ENCODE peak calls at places on chromosomes 3 and 15, in nine cellular contexts. M, Z, N, O, U, Q, A, S and I are unnamed samples.

GRCh38 chr15:64004582-64004981 is 41.7 kb downstream of the DAPK2 start:
- DNase-seq in M (peak), Z (no peak), N (no peak), O (no peak), U (no peak), Q (no peak), A (no peak), S (no peak), I (peak)

GRCh38 chr15:26891448-26891881 is 24.6 kb downstream of the GABRA5 start:
- DNase-seq in M (peak), Z (peak), N (peak), O (peak), U (no peak), Q (peak), A (no peak), S (peak), I (peak)

GRCh38 chr15:64938192-64938591 is 26.5 kb downstream of the ANKDD1A start:
- DNase-seq in M (no peak), Z (no peak), N (no peak), O (peak), U (peak), Q (no peak), A (no peak), S (peak), I (peak)

GRCh38 chr3:146517684-146518435 is 26.5 kb downstream of the PLSCR1 start:
- DNase-seq in M (no peak), Z (no peak), N (no peak), O (no peak), U (no peak), Q (no peak), A (no peak), S (no peak), I (no peak)

GRCh38 chr15:37099321-37100108 is 834 bp downstream of the MEIS2 start:
- DNase-seq in M (peak), Z (no peak), N (no peak), O (no peak), U (no peak), Q (no peak), A (no peak), S (no peak), I (peak)

GRCh38 chr15:36591534-36592411 is 12.3 kb downstream of the CDIN1 start:
- DNase-seq in M (no peak), Z (no peak), N (no peak), O (peak), U (no peak), Q (no peak), A (no peak), S (peak), I (peak)

GRCh38 chr15:43776718-43777292 is at the start of gene ELL3:
- DNase-seq in M (peak), Z (peak), N (peak), O (no peak), U (peak), Q (no peak), A (peak), S (peak), I (peak)

GRCh38 chr3:57918123-57918837 is 89.9 kb upstream of the FLNB start:
- DNase-seq in M (no peak), Z (no peak), N (no peak), O (peak), U (no peak), Q (peak), A (no peak), S (peak), I (peak)

GRCh38 chr3:151228291-151229125 is 25.5 kb upstream of the GPR171 start:
- DNase-seq in M (no peak), Z (no peak), N (peak), O (peak), U (no peak), Q (peak), A (no peak), S (peak), I (peak)

GRCh38 chr3:64278631-64279030 is 53.4 kb upstream of the PRICKLE2 start:
- DNase-seq in M (no peak), Z (no peak), N (no peak), O (no peak), U (no peak), Q (no peak), A (no peak), S (peak), I (no peak)

GRCh38 chr3:137035631-137036030 is 77.8 kb downstream of the IL20RB start:
- DNase-seq in M (no peak), Z (no peak), N (peak), O (no peak), U (no peak), Q (no peak), A (no peak), S (peak), I (peak)

GRCh38 chr3:14845180-14845579 is 26.4 kb downstream of the FGD5 start:
- DNase-seq in M (no peak), Z (no peak), N (no peak), O (no peak), U (no peak), Q (no peak), A (no peak), S (no peak), I (no peak)

GRCh38 chr3:114319453-114319852 is 25.6 kb downstream of the TIGIT start:
- DNase-seq in M (no peak), Z (no peak), N (peak), O (peak), U (no peak), Q (peak), A (no peak), S (peak), I (peak)

GRCh38 chr3:55242921-55243320 is 244.2 kb downstream of the WNT5A start:
- DNase-seq in M (no peak), Z (no peak), N (peak), O (no peak), U (no peak), Q (no peak), A (no peak), S (no peak), I (no peak)

GRCh38 chr3:64207289-64208086 is 17.8 kb downstream of the PRICKLE2 start:
- DNase-seq in M (no peak), Z (peak), N (no peak), O (no peak), U (no peak), Q (peak), A (no peak), S (peak), I (no peak)

GRCh38 chr3:85304360-85304964 is 345.7 kb downstream of the CADM2 start:
- DNase-seq in M (no peak), Z (no peak), N (no peak), O (peak), U (no peak), Q (no peak), A (no peak), S (no peak), I (peak)
- TF ChIP-seq CTCF in M (peak), Z (no peak), N (peak), O (peak), U (no peak), Q (no peak), A (no peak), S (peak), I (peak)

GRCh38 chr3:134896141-134896540 is 101.1 kb downstream of the EPHB1 start:
- DNase-seq in M (no peak), Z (no peak), N (no peak), O (no peak), U (peak), Q (no peak), A (no peak), S (no peak), I (no peak)

GRCh38 chr3:134896696-134897095 is 101.6 kb downstream of the EPHB1 start:
- DNase-seq in M (no peak), Z (no peak), N (no peak), O (no peak), U (peak), Q (no peak), A (no peak), S (no peak), I (no peak)

GRCh38 chr3:134892317-134892716 is 97.3 kb downstream of the EPHB1 start:
- DNase-seq in M (no peak), Z (no peak), N (no peak), O (no peak), U (peak), Q (no peak), A (no peak), S (no peak), I (no peak)

GRCh38 chr3:134897391-134898131 is 102.5 kb downstream of the EPHB1 start:
- DNase-seq in M (no peak), Z (no peak), N (no peak), O (no peak), U (peak), Q (no peak), A (no peak), S (no peak), I (no peak)

GRCh38 chr3:134895181-134895580 is 100.1 kb downstream of the EPHB1 start:
- DNase-seq in M (no peak), Z (no peak), N (no peak), O (no peak), U (peak), Q (no peak), A (no peak), S (no peak), I (no peak)
- TF ChIP-seq CTCF in M (no peak), Z (no peak), N (no peak), O (no peak), U (no peak), Q (no peak), A (no peak), S (no peak), I (no peak)

DNA sequence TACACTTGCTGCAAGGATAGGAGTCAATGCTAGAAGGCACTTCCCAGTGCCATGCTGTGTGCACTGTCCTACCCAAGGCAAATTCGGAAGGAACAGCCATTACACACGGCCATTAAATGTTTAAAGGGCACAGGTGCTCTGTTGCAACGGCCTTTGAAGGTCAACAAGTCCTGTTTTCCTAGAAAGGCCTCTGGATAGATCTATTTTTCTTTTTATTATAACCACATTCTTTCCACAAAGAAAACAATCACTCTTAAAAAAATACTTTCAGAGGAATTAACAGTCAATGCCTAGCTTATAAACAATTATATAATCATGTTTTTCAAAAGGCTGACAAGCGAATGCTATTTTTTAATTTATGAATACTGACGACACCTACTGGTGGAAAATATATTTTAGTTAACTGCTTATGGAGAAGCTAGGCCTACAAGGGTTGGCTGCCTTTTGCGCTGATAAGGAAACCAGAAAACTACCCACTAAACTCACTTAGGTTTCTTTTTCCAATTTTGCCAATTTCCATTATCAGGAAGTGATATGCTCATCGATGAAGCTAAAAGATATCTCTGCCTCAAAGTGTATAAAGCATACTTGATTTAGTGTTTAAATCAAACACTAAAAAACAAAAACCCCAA is 2.4 kb downstream of the ARHGEF3 start:
- DNase-seq in M (no peak), Z (no peak), N (peak), O (peak), U (no peak), Q (no peak), A (no peak), S (peak), I (peak)
- TF ChIP-seq CTCF in M (peak), Z (peak), N (peak), O (peak), U (peak), Q (peak), A (peak), S (peak), I (peak)

DNA sequence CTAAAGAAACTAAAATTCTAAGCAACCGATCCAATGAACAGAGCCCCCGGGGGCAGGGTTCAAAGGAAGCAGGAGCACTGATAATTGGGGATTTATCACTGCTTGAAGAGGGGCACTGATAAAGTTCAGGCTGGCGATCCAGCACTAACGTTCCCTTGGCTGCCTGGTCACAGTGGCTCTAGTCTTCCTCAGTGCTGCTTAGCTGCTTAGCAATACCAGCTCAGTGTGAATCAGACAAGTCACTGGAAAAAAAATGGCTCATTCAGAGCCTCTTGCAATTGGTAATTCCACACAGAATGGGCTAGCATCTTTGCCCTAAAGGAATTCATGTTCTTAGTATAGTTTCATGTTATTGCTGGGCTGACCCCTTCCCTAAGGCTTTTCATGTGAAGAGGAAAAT is 95.7 kb upstream of the SLC2A2 start:
- DNase-seq in M (no peak), Z (no peak), N (no peak), O (no peak), U (no peak), Q (no peak), A (no peak), S (no peak), I (no peak)
- TF ChIP-seq CTCF in M (no peak), Z (no peak), N (no peak), O (no peak), U (no peak), Q (no peak), A (no peak), S (no peak), I (no peak)

DNA sequence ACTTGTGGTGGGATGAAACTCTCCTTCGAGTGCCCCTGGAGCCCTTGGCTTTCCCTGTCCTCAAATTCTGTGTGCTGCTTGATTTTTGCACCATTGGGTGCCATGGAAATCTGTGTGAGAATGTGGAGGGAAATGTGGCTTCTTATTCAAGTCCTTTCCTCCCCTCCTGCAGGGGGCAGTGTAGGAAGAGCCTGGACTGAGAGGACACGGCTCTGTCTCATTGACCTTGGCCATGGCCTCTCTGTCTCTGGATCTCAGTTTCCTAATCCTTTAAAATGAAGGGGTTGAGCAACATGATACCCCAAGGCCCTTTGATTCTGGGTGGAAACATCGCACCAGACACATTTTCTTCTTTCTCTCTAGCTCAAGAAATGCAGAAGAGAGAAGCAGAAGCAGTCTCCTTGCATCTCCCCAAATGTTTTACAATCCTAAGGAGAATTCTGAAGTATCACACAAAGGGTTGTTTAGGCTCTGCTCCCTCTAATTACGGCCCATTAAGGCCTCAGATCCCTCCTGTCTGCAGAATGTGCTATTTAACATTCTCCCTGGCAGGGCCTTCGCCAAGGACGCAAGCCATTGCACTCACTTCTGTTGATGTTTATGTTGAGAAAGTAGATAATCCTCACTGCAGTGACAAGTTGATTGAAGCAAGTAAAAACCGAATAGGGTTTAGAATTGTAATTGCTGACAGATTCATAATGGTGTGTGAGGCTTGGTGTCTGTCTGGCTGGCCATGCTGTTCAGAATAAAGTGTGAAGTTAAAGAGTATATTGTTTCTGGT is 169.1 kb downstream of the TPRG1 start:
- DNase-seq in M (no peak), Z (no peak), N (peak), O (no peak), U (no peak), Q (no peak), A (no peak), S (peak), I (peak)
- TF ChIP-seq CTCF in M (peak), Z (no peak), N (peak), O (no peak), U (peak), Q (peak), A (peak), S (peak), I (peak)